ENCODE peak calls at places on chromosomes 7 and 10, in seven cellular contexts. K is heart left ventricle; A is CD4-positive, alpha-beta T cell; L is progenitor cell of endocrine pancreas; I is AG09309; J is fibroblast of the aortic adventitia; O is IMR-90. Q is an unnamed sample.

GRCh38 chr7:80583901-80584300 is 54.5 kb upstream of the CD36 start:
- DNase-seq in K (no peak), A (no peak), L (no peak), I (no peak), J (peak; percentile 58), O (peak; percentile 33), Q (no peak)

GRCh38 chr10:92965314-92965713 is 95.3 kb upstream of the CYP26C1 start:
- DNase-seq in K (no peak), A (no peak), L (no peak), I (no peak), J (peak; percentile 86), O (peak; percentile 73), Q (peak; percentile 7)

GRCh38 chr7:39353615-39354376 is 212.4 kb upstream of the YAE1 start:
- DNase-seq in K (no peak), A (no peak), L (peak; percentile 12), I (no peak), J (peak; percentile 51), O (no peak), Q (no peak)

GRCh38 chr10:21510218-21511070 is 15.0 kb downstream of the SKIDA1 start:
- DNase-seq in K (peak; percentile 54), A (no peak), L (no peak), I (no peak), J (no peak), O (no peak), Q (no peak)

GRCh38 chr10:30897045-30897444 is 134.6 kb downstream of the ZNF438 start:
- DNase-seq in K (no peak), A (no peak), L (no peak), I (no peak), J (no peak), O (no peak), Q (no peak)

GRCh38 chr7:20240080-20240926 is 23.1 kb upstream of the MACC1 start:
- DNase-seq in K (no peak), A (no peak), L (no peak), I (no peak), J (no peak), O (no peak), Q (peak; percentile 76)

GRCh38 chr7:4244041-4244440 is 438.1 kb upstream of the FOXK1 start:
- DNase-seq in K (no peak), A (no peak), L (no peak), I (no peak), J (no peak), O (no peak), Q (no peak)

GRCh38 chr7:79504607-79505389 is 51.3 kb upstream of the MAGI2 start:
- DNase-seq in K (no peak), A (no peak), L (no peak), I (no peak), J (no peak), O (peak; percentile 28), Q (no peak)

GRCh38 chr10:10045765-10046028 is 972.0 kb upstream of the CELF2 start:
- DNase-seq in K (no peak), A (no peak), L (no peak), I (no peak), J (no peak), O (no peak), Q (no peak)

GRCh38 chr10:10039600-10039999 is 978.1 kb upstream of the CELF2 start:
- DNase-seq in K (no peak), A (no peak), L (no peak), I (no peak), J (no peak), O (no peak), Q (no peak)

GRCh38 chr10:10038358-10038757 is 979.3 kb upstream of the CELF2 start:
- DNase-seq in K (no peak), A (no peak), L (no peak), I (no peak), J (no peak), O (peak; percentile 30), Q (no peak)

GRCh38 chr10:10044959-10045764 is 972.5 kb upstream of the CELF2 start:
- DNase-seq in K (no peak), A (no peak), L (no peak), I (no peak), J (no peak), O (no peak), Q (no peak)

DNA sequence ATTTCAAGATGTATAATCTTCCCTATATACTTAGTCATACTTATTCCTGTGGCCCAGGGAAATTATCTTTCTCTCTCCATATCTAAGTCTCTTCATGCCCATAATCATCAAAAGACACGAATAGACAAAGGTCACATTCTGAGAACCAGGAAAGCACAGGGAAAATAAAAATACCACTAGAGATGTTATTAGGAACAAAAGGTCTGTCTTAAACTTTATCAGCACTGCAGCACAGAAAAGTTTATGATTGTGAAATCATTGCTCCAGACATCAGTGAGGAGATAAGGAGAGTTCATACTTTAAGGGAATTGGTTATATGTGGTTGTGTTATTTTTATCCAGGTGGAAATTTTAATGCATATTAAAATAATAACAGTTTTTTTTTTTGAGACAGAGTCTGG is 974.6 kb upstream of the CELF2 start:
- DNase-seq in K (no peak), A (no peak), L (no peak), I (no peak), J (no peak), O (no peak), Q (no peak)
- TF ChIP-seq CTCF in K (no peak), A (no peak), L (no peak), I (no peak), J (no peak), O (no peak), Q (no peak)

GRCh38 chr7:87151701-87152111 is 547 bp upstream of the DMTF1 start:
- DNase-seq in K (no peak), A (no peak), L (no peak), I (no peak), J (no peak), O (no peak), Q (no peak)

GRCh38 chr7:87151002-87151505 is 1.2 kb upstream of the DMTF1 start:
- DNase-seq in K (no peak), A (no peak), L (no peak), I (no peak), J (no peak), O (no peak), Q (no peak)

GRCh38 chr7:87146740-87147386 is 5.4 kb upstream of the DMTF1 start:
- DNase-seq in K (peak; percentile 56), A (no peak), L (no peak), I (no peak), J (no peak), O (no peak), Q (no peak)

GRCh38 chr7:87147500-87147899 is 4.8 kb upstream of the DMTF1 start:
- DNase-seq in K (no peak), A (no peak), L (no peak), I (no peak), J (no peak), O (no peak), Q (no peak)

DNA sequence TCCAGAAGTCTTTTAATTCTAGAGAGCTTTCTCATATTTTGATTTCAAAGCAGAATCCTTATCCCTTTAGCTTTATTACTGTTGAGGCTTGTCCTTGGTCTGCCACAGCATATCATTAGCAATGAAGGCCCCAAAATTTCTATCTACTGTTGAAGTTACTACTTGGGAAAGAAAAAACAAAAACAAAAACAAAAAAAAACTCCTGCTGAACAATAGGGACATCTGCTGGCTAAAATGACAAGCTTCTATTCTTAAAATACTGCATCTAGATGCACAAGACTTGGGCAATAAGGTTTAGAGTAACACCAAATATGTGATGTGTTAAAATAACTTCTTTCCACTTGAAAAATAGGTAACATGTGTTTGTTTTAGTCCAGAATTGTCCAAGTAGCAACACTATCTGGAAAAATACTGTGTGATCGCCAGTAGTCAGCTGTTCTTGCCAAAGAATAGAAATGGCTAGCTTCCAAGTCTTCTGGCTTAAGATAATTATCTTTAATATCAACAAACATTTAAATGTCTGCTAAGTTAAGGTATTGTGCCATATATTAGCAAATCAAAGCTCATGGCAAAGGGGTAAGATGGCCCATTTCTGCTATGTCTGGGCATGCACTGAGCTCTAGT is 3.8 kb upstream of the DMTF1 start:
- DNase-seq in K (no peak), A (no peak), L (no peak), I (no peak), J (peak; percentile 63), O (peak; percentile 26), Q (no peak)
- TF ChIP-seq CTCF in K (peak; percentile 55), A (peak; percentile 55), L (peak; percentile 25), I (peak; percentile 51), J (peak; percentile 58), O (peak; percentile 62), Q (peak; percentile 45)

GRCh38 chr7:69754476-69754875 is 156.2 kb downstream of the AUTS2 start:
- DNase-seq in K (no peak), A (no peak), L (no peak), I (no peak), J (no peak), O (no peak), Q (no peak)

GRCh38 chr7:69759373-69759772 is 161.1 kb downstream of the AUTS2 start:
- DNase-seq in K (no peak), A (no peak), L (no peak), I (no peak), J (no peak), O (no peak), Q (no peak)

GRCh38 chr7:69756235-69756634 is 158.0 kb downstream of the AUTS2 start:
- DNase-seq in K (no peak), A (no peak), L (no peak), I (no peak), J (peak; percentile 72), O (no peak), Q (no peak)

GRCh38 chr7:69757990-69758430 is 159.7 kb downstream of the AUTS2 start:
- DNase-seq in K (no peak), A (no peak), L (no peak), I (no peak), J (peak; percentile 74), O (no peak), Q (no peak)

DNA sequence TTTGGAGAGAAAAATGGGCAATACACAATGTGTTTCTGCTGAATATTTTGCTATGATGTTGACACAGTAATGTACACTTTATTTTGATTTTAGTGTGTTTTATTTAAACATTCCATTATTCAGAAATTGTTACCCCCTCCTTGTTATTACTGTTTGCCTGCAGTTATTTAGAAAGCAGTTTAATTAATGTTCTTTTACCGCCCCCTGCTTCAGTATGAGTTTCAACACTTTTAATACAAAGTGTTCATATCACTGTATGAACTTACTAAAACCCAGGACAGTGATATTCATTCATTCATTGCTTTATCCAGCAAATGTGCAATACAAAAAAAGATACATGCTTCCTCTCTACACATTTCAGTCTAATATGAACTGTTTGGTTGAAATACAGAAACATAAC is 159.3 kb downstream of the AUTS2 start:
- DNase-seq in K (no peak), A (no peak), L (no peak), I (no peak), J (no peak), O (no peak), Q (no peak)
- TF ChIP-seq CTCF in K (no peak), A (no peak), L (no peak), I (no peak), J (no peak), O (no peak), Q (no peak)

DNA sequence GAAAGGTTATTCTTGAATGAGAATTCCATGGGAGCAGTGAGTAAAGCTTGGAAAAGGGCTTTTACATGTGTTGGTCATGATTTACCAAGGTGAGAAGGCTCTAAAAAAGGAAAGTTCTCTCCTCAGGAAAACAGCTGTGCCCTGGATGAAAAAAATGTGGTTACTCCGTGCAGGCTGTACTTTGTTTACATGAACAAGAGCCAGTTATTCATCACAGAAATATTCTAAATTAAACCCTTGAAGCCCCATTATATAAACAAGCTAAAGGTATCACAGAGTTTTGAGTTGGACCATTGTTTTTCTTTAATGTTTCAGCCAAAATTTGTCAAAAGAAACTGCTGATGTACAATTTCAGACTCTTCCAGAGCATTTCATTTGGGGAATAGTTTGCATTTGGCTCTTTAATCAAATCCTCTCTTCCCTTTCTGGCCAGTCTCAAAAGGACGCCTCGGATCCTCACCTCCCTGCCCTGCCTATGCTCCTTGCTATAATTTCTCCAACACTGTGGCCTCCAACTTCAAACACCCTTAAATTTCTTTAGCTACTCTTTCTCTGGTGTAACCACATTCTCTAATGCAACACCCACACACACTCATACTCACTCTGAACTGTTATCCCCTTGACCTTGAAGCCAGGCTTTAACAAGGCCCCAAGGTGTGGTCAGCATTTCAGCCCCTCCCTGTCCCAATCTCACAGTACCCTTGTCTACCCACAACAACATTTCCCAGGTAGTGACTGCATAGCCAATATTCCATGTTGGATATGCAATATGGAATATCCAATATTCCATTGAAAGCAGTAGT is 47.3 kb downstream of the AFAP1L2 start:
- DNase-seq in K (no peak), A (no peak), L (no peak), I (no peak), J (peak; percentile 19), O (peak; percentile 70), Q (no peak)
- TF ChIP-seq CTCF in K (no peak), A (no peak), L (no peak), I (no peak), J (no peak), O (no peak), Q (no peak)